ENCODE peak calls at places on chromosomes 3 and 15, in four cellular contexts. X is thoracic aorta, M is ELF-1, U is lung microvascular endothelial cell. I is an unnamed sample.

GRCh38 chr3:145087038-145087437 is 1073.9 kb downstream of the PLOD2 start:
- DNase-seq in X (no peak), M (no peak), U (no peak), I (no peak)

GRCh38 chr15:60766391-60767128 is 287.6 kb upstream of the ICE2 start:
- DNase-seq in X (no peak), M (no peak), U (no peak), I (no peak)

GRCh38 chr15:66940368-66940767 is 125.0 kb upstream of the SMAD3 start:
- DNase-seq in X (no peak), M (no peak), U (peak), I (no peak)

GRCh38 chr3:129592362-129593150 is 13.9 kb downstream of the PLXND1 start:
- DNase-seq in X (no peak), M (peak), U (peak), I (no peak)

GRCh38 chr15:37058316-37058985 is 41.9 kb downstream of the MEIS2 start:
- DNase-seq in X (no peak), M (peak), U (peak), I (no peak)

GRCh38 chr15:43871835-43872234 is 45.0 kb downstream of the WDR76 start:
- DNase-seq in X (no peak), M (no peak), U (no peak), I (no peak)

GRCh38 chr3:39712413-39713048 is 96.9 kb upstream of the MYRIP start:
- DNase-seq in X (no peak), M (no peak), U (no peak), I (no peak)

GRCh38 chr3:161051856-161052255 is 53.3 kb downstream of the B3GALNT1 start:
- DNase-seq in X (no peak), M (no peak), U (no peak), I (no peak)

GRCh38 chr15:91946075-91946474 is 92.6 kb downstream of the SLCO3A1 start:
- DNase-seq in X (no peak), M (no peak), U (no peak), I (no peak)

GRCh38 chr3:99842826-99843589 is 25.3 kb downstream of the CMSS1 start:
- DNase-seq in X (no peak), M (no peak), U (peak), I (no peak)

GRCh38 chr15:67523337-67523736 is 2.4 kb downstream of the C15orf61 start:
- DNase-seq in X (no peak), M (no peak), U (no peak), I (no peak)

GRCh38 chr3:171328419-171329082 is 131.7 kb downstream of the TNIK start:
- DNase-seq in X (no peak), M (peak), U (no peak), I (no peak)

GRCh38 chr15:73927003-73927475 is 777 bp downstream of the LOXL1 start:
- DNase-seq in X (no peak), M (peak), U (no peak), I (no peak)

GRCh38 chr3:159764211-159765024 is 224.2 kb upstream of the IL12A start:
- DNase-seq in X (peak), M (peak), U (peak), I (no peak)

GRCh38 chr3:140187648-140188221 is 252.8 kb downstream of the CLSTN2 start:
- DNase-seq in X (no peak), M (no peak), U (no peak), I (no peak)

GRCh38 chr15:60423540-60423939 is 25.8 kb upstream of the ANXA2 start:
- DNase-seq in X (no peak), M (peak), U (peak), I (no peak)

GRCh38 chr3:115624029-115624645 is 827 bp downstream of the GAP43 start:
- DNase-seq in X (no peak), M (peak), U (no peak), I (no peak)

GRCh38 chr15:34182942-34183341 is 27.0 kb downstream of the KATNBL1 start:
- DNase-seq in X (no peak), M (peak), U (peak), I (no peak)

GRCh38 chr3:127568604-127569003 is 21.9 kb downstream of the TPRA1 start:
- DNase-seq in X (no peak), M (no peak), U (no peak), I (no peak)

GRCh38 chr15:90916461-90916860 is 13.4 kb downstream of the MAN2A2 start:
- DNase-seq in X (no peak), M (no peak), U (no peak), I (no peak)

GRCh38 chr3:12396475-12396874 is 87.8 kb upstream of the TSEN2 start:
- DNase-seq in X (no peak), M (no peak), U (no peak), I (no peak)

GRCh38 chr3:156818890-156819289 is 7.3 kb upstream of the LEKR1 start:
- DNase-seq in X (no peak), M (no peak), U (peak), I (no peak)

GRCh38 chr15:41482478-41482877 is 11.2 kb upstream of the ITPKA start:
- DNase-seq in X (no peak), M (no peak), U (no peak), I (no peak)

GRCh38 chr3:151316267-151316991 is at the start of gene GPR87:
- DNase-seq in X (no peak), M (peak), U (peak), I (no peak)